ENCODE peak calls at places on chromosomes 1 and 21, in eight cellular contexts. One of them, this sample, is unnamed.

GRCh38 chr1:196059210-196059609 is 549.0 kb downstream of the KCNT2 start:
- DNase-seq in brain microvascular endothelial cell: no peak
- DNase-seq in hepatocyte: no peak
- DNase-seq in heart right ventricle: no peak
- DNase-seq in Panc1: no peak
- DNase-seq in K562: peak; percentile 15
- DNase-seq in ovary: no peak
- DNase-seq in dorsolateral prefrontal cortex: no peak
- DNase-seq in this sample: no peak

GRCh38 chr1:174451408-174451807 is 3.6 kb downstream of the GPR52 start:
- DNase-seq in brain microvascular endothelial cell: no peak
- DNase-seq in hepatocyte: no peak
- DNase-seq in heart right ventricle: no peak
- DNase-seq in Panc1: no peak
- DNase-seq in K562: no peak
- DNase-seq in ovary: no peak
- DNase-seq in dorsolateral prefrontal cortex: no peak
- DNase-seq in this sample: no peak

GRCh38 chr21:15140321-15141019 is 75.7 kb upstream of the NRIP1 start:
- DNase-seq in brain microvascular endothelial cell: no peak
- DNase-seq in hepatocyte: peak; percentile 85
- DNase-seq in heart right ventricle: no peak
- DNase-seq in Panc1: no peak
- DNase-seq in K562: no peak
- DNase-seq in ovary: no peak
- DNase-seq in dorsolateral prefrontal cortex: no peak
- DNase-seq in this sample: no peak

GRCh38 chr1:83511327-83511726 is 487.6 kb downstream of the TTLL7 start:
- DNase-seq in brain microvascular endothelial cell: no peak
- DNase-seq in hepatocyte: no peak
- DNase-seq in heart right ventricle: no peak
- DNase-seq in Panc1: no peak
- DNase-seq in K562: no peak
- DNase-seq in ovary: no peak
- DNase-seq in dorsolateral prefrontal cortex: no peak
- DNase-seq in this sample: no peak

GRCh38 chr1:233025566-233025965 is 75.2 kb downstream of the NTPCR start:
- DNase-seq in brain microvascular endothelial cell: no peak
- DNase-seq in hepatocyte: no peak
- DNase-seq in heart right ventricle: no peak
- DNase-seq in Panc1: no peak
- DNase-seq in K562: no peak
- DNase-seq in ovary: no peak
- DNase-seq in dorsolateral prefrontal cortex: no peak
- DNase-seq in this sample: no peak

GRCh38 chr1:227764019-227764391 is 28.8 kb downstream of the SNAP47 start:
- DNase-seq in brain microvascular endothelial cell: no peak
- DNase-seq in hepatocyte: no peak
- DNase-seq in heart right ventricle: no peak
- DNase-seq in Panc1: no peak
- DNase-seq in K562: no peak
- DNase-seq in ovary: no peak
- DNase-seq in dorsolateral prefrontal cortex: no peak
- DNase-seq in this sample: no peak

GRCh38 chr1:13469343-13469742 is 44.5 kb downstream of the LRRC38 start:
- DNase-seq in brain microvascular endothelial cell: no peak
- DNase-seq in hepatocyte: peak; percentile 44
- DNase-seq in heart right ventricle: no peak
- DNase-seq in Panc1: no peak
- DNase-seq in K562: peak; percentile 34
- DNase-seq in ovary: no peak
- DNase-seq in dorsolateral prefrontal cortex: no peak
- DNase-seq in this sample: peak; percentile 23

GRCh38 chr1:103327054-103327719 is 198.3 kb upstream of the RNPC3 start:
- DNase-seq in brain microvascular endothelial cell: no peak
- DNase-seq in hepatocyte: no peak
- DNase-seq in heart right ventricle: no peak
- DNase-seq in Panc1: no peak
- DNase-seq in K562: no peak
- DNase-seq in ovary: no peak
- DNase-seq in dorsolateral prefrontal cortex: no peak
- DNase-seq in this sample: no peak

GRCh38 chr1:12598914-12599463 is 19.0 kb downstream of the DHRS3 start:
- DNase-seq in brain microvascular endothelial cell: no peak
- DNase-seq in hepatocyte: no peak
- DNase-seq in heart right ventricle: no peak
- DNase-seq in Panc1: no peak
- DNase-seq in K562: no peak
- DNase-seq in ovary: no peak
- DNase-seq in dorsolateral prefrontal cortex: no peak
- DNase-seq in this sample: no peak

GRCh38 chr1:226239421-226239820 is 16.0 kb downstream of the MIXL1 start:
- DNase-seq in brain microvascular endothelial cell: no peak
- DNase-seq in hepatocyte: no peak
- DNase-seq in heart right ventricle: no peak
- DNase-seq in Panc1: no peak
- DNase-seq in K562: no peak
- DNase-seq in ovary: no peak
- DNase-seq in dorsolateral prefrontal cortex: no peak
- DNase-seq in this sample: no peak

GRCh38 chr1:43388021-43388575 is 1.5 kb downstream of the MED8 start:
- DNase-seq in brain microvascular endothelial cell: peak; percentile 16
- DNase-seq in hepatocyte: no peak
- DNase-seq in heart right ventricle: no peak
- DNase-seq in Panc1: no peak
- DNase-seq in K562: no peak
- DNase-seq in ovary: no peak
- DNase-seq in dorsolateral prefrontal cortex: no peak
- DNase-seq in this sample: no peak

GRCh38 chr1:235742914-235743599 is 93.5 kb upstream of the GNG4 start:
- DNase-seq in brain microvascular endothelial cell: no peak
- DNase-seq in hepatocyte: no peak
- DNase-seq in heart right ventricle: no peak
- DNase-seq in Panc1: no peak
- DNase-seq in K562: no peak
- DNase-seq in ovary: no peak
- DNase-seq in dorsolateral prefrontal cortex: no peak
- DNase-seq in this sample: no peak

GRCh38 chr1:26784023-26784871 is 3.5 kb upstream of the PIGV start:
- DNase-seq in brain microvascular endothelial cell: peak; percentile 76
- DNase-seq in hepatocyte: peak; percentile 80
- DNase-seq in heart right ventricle: peak; percentile 51
- DNase-seq in Panc1: no peak
- DNase-seq in K562: peak; percentile 96
- DNase-seq in ovary: peak; percentile 92
- DNase-seq in dorsolateral prefrontal cortex: peak; percentile 60
- DNase-seq in this sample: peak; percentile 67

GRCh38 chr1:107687846-107688753 is 276.9 kb downstream of the VAV3 start:
- DNase-seq in brain microvascular endothelial cell: no peak
- DNase-seq in hepatocyte: peak; percentile 61
- DNase-seq in heart right ventricle: no peak
- DNase-seq in Panc1: no peak
- DNase-seq in K562: no peak
- DNase-seq in ovary: no peak
- DNase-seq in dorsolateral prefrontal cortex: no peak
- DNase-seq in this sample: no peak

GRCh38 chr1:41371630-41372599 is 10.7 kb downstream of the FOXO6 start:
- DNase-seq in brain microvascular endothelial cell: no peak
- DNase-seq in hepatocyte: no peak
- DNase-seq in heart right ventricle: peak; percentile 41
- DNase-seq in Panc1: no peak
- DNase-seq in K562: peak; percentile 49
- DNase-seq in ovary: peak; percentile 72
- DNase-seq in dorsolateral prefrontal cortex: peak; percentile 57
- DNase-seq in this sample: peak; percentile 78

GRCh38 chr1:224565611-224566406 is 50.3 kb upstream of the CNIH3 start:
- DNase-seq in brain microvascular endothelial cell: no peak
- DNase-seq in hepatocyte: no peak
- DNase-seq in heart right ventricle: no peak
- DNase-seq in Panc1: no peak
- DNase-seq in K562: no peak
- DNase-seq in ovary: no peak
- DNase-seq in dorsolateral prefrontal cortex: no peak
- DNase-seq in this sample: no peak

GRCh38 chr21:36297938-36298572 is 21.9 kb upstream of the MORC3 start:
- DNase-seq in brain microvascular endothelial cell: no peak
- DNase-seq in hepatocyte: peak; percentile 67
- DNase-seq in heart right ventricle: no peak
- DNase-seq in Panc1: no peak
- DNase-seq in K562: peak; percentile 44
- DNase-seq in ovary: no peak
- DNase-seq in dorsolateral prefrontal cortex: no peak
- DNase-seq in this sample: peak; percentile 39

GRCh38 chr1:147919881-147920280 is 8.3 kb upstream of the GPR89B start:
- DNase-seq in brain microvascular endothelial cell: no peak
- DNase-seq in hepatocyte: no peak
- DNase-seq in heart right ventricle: no peak
- DNase-seq in Panc1: no peak
- DNase-seq in K562: no peak
- DNase-seq in ovary: no peak
- DNase-seq in dorsolateral prefrontal cortex: no peak
- DNase-seq in this sample: no peak

GRCh38 chr1:44220755-44221154 is 7.5 kb downstream of the DMAP1 start:
- DNase-seq in brain microvascular endothelial cell: no peak
- DNase-seq in hepatocyte: no peak
- DNase-seq in heart right ventricle: no peak
- DNase-seq in Panc1: no peak
- DNase-seq in K562: no peak
- DNase-seq in ovary: no peak
- DNase-seq in dorsolateral prefrontal cortex: no peak
- DNase-seq in this sample: no peak

GRCh38 chr1:180372728-180373127 is 129.6 kb downstream of the ACBD6 start:
- DNase-seq in brain microvascular endothelial cell: no peak
- DNase-seq in hepatocyte: no peak
- DNase-seq in heart right ventricle: no peak
- DNase-seq in Panc1: no peak
- DNase-seq in K562: no peak
- DNase-seq in ovary: no peak
- DNase-seq in dorsolateral prefrontal cortex: no peak
- DNase-seq in this sample: no peak

DNA sequence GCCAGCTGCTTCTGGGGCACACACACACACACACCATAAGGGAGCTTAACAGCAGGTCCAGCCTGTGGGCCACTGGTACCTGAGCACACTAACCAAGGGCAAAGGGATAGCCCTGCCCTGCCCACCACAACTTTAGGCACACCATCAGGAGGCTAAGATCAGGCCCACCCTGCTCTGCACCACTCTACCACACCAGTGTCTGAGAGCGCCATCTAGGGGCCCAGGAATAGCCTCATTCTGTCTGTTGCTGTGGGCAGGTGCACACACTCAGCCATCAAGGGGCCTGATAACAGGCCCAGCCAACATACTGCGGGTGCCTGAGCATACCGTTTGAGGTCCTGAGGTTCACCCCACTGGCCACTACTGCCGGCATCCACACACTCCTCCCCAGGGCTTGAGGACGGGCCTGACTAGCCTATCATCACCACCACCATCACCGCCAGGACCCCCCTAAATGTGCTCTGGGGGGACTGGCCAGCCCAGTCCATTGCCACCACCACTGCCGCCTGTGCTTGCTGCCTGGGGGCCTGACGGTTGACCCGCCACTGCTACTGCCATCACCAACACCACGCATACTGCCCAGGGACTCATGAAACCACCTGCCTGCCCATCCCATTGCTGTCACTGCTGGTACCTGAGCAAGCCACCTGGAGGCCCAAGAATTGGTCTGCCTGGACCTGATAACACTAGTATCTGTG is 31.3 kb downstream of the NSL1 start:
- DNase-seq in brain microvascular endothelial cell: no peak
- DNase-seq in hepatocyte: peak; percentile 12
- DNase-seq in heart right ventricle: no peak
- DNase-seq in Panc1: no peak
- DNase-seq in K562: no peak
- DNase-seq in ovary: no peak
- DNase-seq in dorsolateral prefrontal cortex: no peak
- DNase-seq in this sample: no peak
- TF ChIP-seq CTCF in brain microvascular endothelial cell: peak; percentile 64
- TF ChIP-seq CTCF in hepatocyte: no peak
- TF ChIP-seq CTCF in heart right ventricle: no peak
- TF ChIP-seq CTCF in Panc1: peak; percentile 70
- TF ChIP-seq CTCF in K562: peak; percentile 51
- TF ChIP-seq CTCF in ovary: no peak
- TF ChIP-seq CTCF in dorsolateral prefrontal cortex: no peak
- TF ChIP-seq CTCF in this sample: no peak

GRCh38 chr1:30765610-30766434 is 8.2 kb upstream of the LAPTM5 start:
- DNase-seq in brain microvascular endothelial cell: no peak
- DNase-seq in hepatocyte: no peak
- DNase-seq in heart right ventricle: no peak
- DNase-seq in Panc1: no peak
- DNase-seq in K562: peak; percentile 72
- DNase-seq in ovary: no peak
- DNase-seq in dorsolateral prefrontal cortex: no peak
- DNase-seq in this sample: no peak
- H3K27me3 ChIP-seq in brain microvascular endothelial cell: no peaks in the 10 kb centered on the region
- H3K27me3 ChIP-seq in hepatocyte: no peaks in the 10 kb centered on the region
- H3K27me3 ChIP-seq in heart right ventricle: peaks cover 5% of the 10 kb centered on the region
- H3K27me3 ChIP-seq in Panc1: no peaks in the 10 kb centered on the region
- H3K27me3 ChIP-seq in K562: no peaks in the 10 kb centered on the region
- H3K27me3 ChIP-seq in ovary: no peaks in the 10 kb centered on the region
- H3K27me3 ChIP-seq in dorsolateral prefrontal cortex: no peaks in the 10 kb centered on the region
- H3K27me3 ChIP-seq in this sample: no peaks in the 10 kb centered on the region

GRCh38 chr1:8464377-8464776 is 146.5 kb downstream of the SLC45A1 start:
- DNase-seq in brain microvascular endothelial cell: no peak
- DNase-seq in hepatocyte: no peak
- DNase-seq in heart right ventricle: no peak
- DNase-seq in Panc1: no peak
- DNase-seq in K562: no peak
- DNase-seq in ovary: no peak
- DNase-seq in dorsolateral prefrontal cortex: no peak
- DNase-seq in this sample: no peak
- H3K4me3 ChIP-seq in brain microvascular endothelial cell: no peak overlapping the region
- H3K4me3 ChIP-seq in hepatocyte: no peak overlapping the region
- H3K4me3 ChIP-seq in heart right ventricle: no peak overlapping the region
- H3K4me3 ChIP-seq in Panc1: no peak overlapping the region
- H3K4me3 ChIP-seq in K562: no peak overlapping the region
- H3K4me3 ChIP-seq in ovary: no peak overlapping the region
- H3K4me3 ChIP-seq in dorsolateral prefrontal cortex: no peak overlapping the region
- H3K4me3 ChIP-seq in this sample: no peak overlapping the region

DNA sequence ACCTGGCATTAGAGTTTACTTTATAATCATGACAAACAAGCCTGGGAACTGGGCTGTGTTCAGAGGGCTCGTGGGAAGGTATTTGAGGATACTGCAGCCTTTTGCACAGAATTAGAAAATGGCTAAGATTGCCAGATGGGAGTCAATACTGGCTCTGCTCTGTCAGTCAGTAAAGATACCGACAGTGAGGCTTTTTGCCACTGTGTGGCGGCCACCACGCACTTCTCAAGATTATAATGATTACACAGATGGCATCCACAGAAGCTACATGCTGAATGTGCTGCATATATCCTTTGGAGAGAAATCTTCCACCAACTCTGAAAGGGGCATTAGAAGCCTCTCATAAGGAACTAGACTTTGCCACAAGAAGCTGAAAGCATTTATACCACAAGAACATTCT is 213.4 kb upstream of the PTBP2 start:
- DNase-seq in brain microvascular endothelial cell: no peak
- DNase-seq in hepatocyte: no peak
- DNase-seq in heart right ventricle: no peak
- DNase-seq in Panc1: no peak
- DNase-seq in K562: no peak
- DNase-seq in ovary: no peak
- DNase-seq in dorsolateral prefrontal cortex: peak; percentile 54
- DNase-seq in this sample: no peak
- TF ChIP-seq CTCF in brain microvascular endothelial cell: no peak
- TF ChIP-seq CTCF in hepatocyte: no peak
- TF ChIP-seq CTCF in heart right ventricle: no peak
- TF ChIP-seq CTCF in Panc1: no peak
- TF ChIP-seq CTCF in K562: no peak
- TF ChIP-seq CTCF in ovary: no peak
- TF ChIP-seq CTCF in dorsolateral prefrontal cortex: peak; percentile 42
- TF ChIP-seq CTCF in this sample: no peak

This sample was measured in psoas muscle.